ENCODE peak calls at places on chromosomes 3 and 15, in seven cellular contexts. L is activated B cell treated with CpG ODN at 0.5 μM for 24 hours; X is activated CD4-positive, CD25-positive, alpha-beta regulatory T cell treated with anti-CD3 and anti-CD28 coated beads, Interleukin-2, amount 50 U/mL, for 72 hours; B is H9; R is cardiac fibroblast; W is AG20443; P is breast epithelium. A is an unnamed sample.

GRCh38 chr3:117399311-117400068 is 689.9 kb downstream of the TUSC7 start:
- DNase-seq in W (peak), X (no peak), P (no peak), R (peak), L (no peak), B (peak), A (peak)

GRCh38 chr15:66483131-66483566 is 14.4 kb downstream of the SNAPC5 start:
- DNase-seq in L (no peak), B (no peak), X (no peak), W (peak), R (peak), P (peak), A (no peak)

GRCh38 chr3:81823882-81824395 is 62.5 kb upstream of the GBE1 start:
- DNase-seq in W (no peak), X (no peak), P (no peak), L (no peak), R (peak), B (no peak), A (no peak)

GRCh38 chr15:22873204-22873701 is 34.8 kb downstream of the NIPA2 start:
- DNase-seq in B (peak), L (no peak), W (no peak), X (no peak), P (no peak), R (peak), A (peak)

GRCh38 chr3:176514297-176514696 is 683.0 kb downstream of the TBL1XR1 start:
- DNase-seq in X (no peak), W (peak), B (peak), P (no peak), R (peak), L (no peak), A (peak)

GRCh38 chr3:46737320-46737719 is 19.7 kb upstream of the PRSS50 start:
- DNase-seq in L (no peak), P (no peak), W (peak), X (no peak), B (no peak), R (no peak), A (no peak)

GRCh38 chr3:67113802-67114407 is 115.8 kb downstream of the KBTBD8 start:
- DNase-seq in B (peak), W (peak), X (peak), R (peak), P (peak), L (peak), A (peak)

GRCh38 chr3:32303051-32303786 is 64.7 kb downstream of the CMTM8 start:
- DNase-seq in B (no peak), R (peak), L (no peak), X (no peak), P (no peak), W (no peak), A (no peak)

GRCh38 chr3:132394334-132394733 is 23.0 kb upstream of the DNAJC13 start:
- DNase-seq in P (no peak), L (no peak), R (peak), X (no peak), W (no peak), B (no peak), A (no peak)

GRCh38 chr3:1703169-1703568 is 395.5 kb upstream of the CNTN4 start:
- DNase-seq in L (no peak), P (no peak), R (no peak), B (no peak), W (no peak), X (no peak), A (no peak)

GRCh38 chr15:96894669-96895068 is 564.2 kb downstream of the NR2F2 start:
- DNase-seq in L (no peak), P (no peak), X (no peak), W (no peak), B (no peak), R (no peak), A (no peak)

GRCh38 chr15:63983071-63983711 is 63.1 kb downstream of the DAPK2 start:
- DNase-seq in P (no peak), X (no peak), B (peak), L (no peak), R (no peak), W (no peak), A (peak)

GRCh38 chr15:91961357-91961756 is 107.8 kb downstream of the SLCO3A1 start:
- DNase-seq in B (no peak), P (no peak), X (no peak), R (no peak), L (no peak), W (no peak), A (no peak)

GRCh38 chr15:32970847-32971246 is 223.7 kb downstream of the FMN1 start:
- DNase-seq in W (no peak), P (no peak), L (no peak), B (no peak), X (no peak), R (no peak), A (no peak)